ENCODE peak calls at places on chromosomes 16 and 17, in eight cellular contexts. One of them, this sample, is unnamed.

GRCh38 chr17:63150994-63151464 is 185.0 kb downstream of the TANC2 start:
- DNase-seq in neural progenitor cell: peak
- DNase-seq in fibroblast of lung: peak
- DNase-seq in A549: no peak
- DNase-seq in IMR-90: peak
- DNase-seq in DND-41: no peak
- DNase-seq in astrocyte: peak
- DNase-seq in hepatocyte: peak
- DNase-seq in this sample: no peak

GRCh38 chr17:48587276-48588073 is 2.6 kb downstream of the HOXB3 start:
- DNase-seq in neural progenitor cell: no peak
- DNase-seq in fibroblast of lung: peak
- DNase-seq in A549: no peak
- DNase-seq in IMR-90: peak
- DNase-seq in DND-41: no peak
- DNase-seq in astrocyte: no peak
- DNase-seq in hepatocyte: no peak
- DNase-seq in this sample: no peak

GRCh38 chr17:71494045-71494444 is 626.8 kb upstream of the SOX9 start:
- DNase-seq in neural progenitor cell: no peak
- DNase-seq in fibroblast of lung: no peak
- DNase-seq in A549: no peak
- DNase-seq in IMR-90: peak
- DNase-seq in DND-41: no peak
- DNase-seq in astrocyte: peak
- DNase-seq in hepatocyte: no peak
- DNase-seq in this sample: no peak

GRCh38 chr17:72121164-72122001 is 563 bp downstream of the SOX9 start:
- DNase-seq in neural progenitor cell: peak
- DNase-seq in fibroblast of lung: peak
- DNase-seq in A549: peak
- DNase-seq in IMR-90: peak
- DNase-seq in DND-41: no peak
- DNase-seq in astrocyte: peak
- DNase-seq in hepatocyte: peak
- DNase-seq in this sample: peak

GRCh38 chr17:79844869-79845600 is 5.8 kb upstream of the CBX4 start:
- DNase-seq in neural progenitor cell: peak
- DNase-seq in fibroblast of lung: no peak
- DNase-seq in A549: peak
- DNase-seq in IMR-90: no peak
- DNase-seq in DND-41: peak
- DNase-seq in astrocyte: no peak
- DNase-seq in hepatocyte: peak
- DNase-seq in this sample: peak

GRCh38 chr17:74750327-74751069 is 2.1 kb downstream of the NHERF1 start:
- DNase-seq in neural progenitor cell: no peak
- DNase-seq in fibroblast of lung: no peak
- DNase-seq in A549: no peak
- DNase-seq in IMR-90: no peak
- DNase-seq in DND-41: peak
- DNase-seq in astrocyte: no peak
- DNase-seq in hepatocyte: peak
- DNase-seq in this sample: no peak

GRCh38 chr17:79457889-79458288 is 153.0 kb downstream of the RBFOX3 start:
- DNase-seq in neural progenitor cell: no peak
- DNase-seq in fibroblast of lung: no peak
- DNase-seq in A549: no peak
- DNase-seq in IMR-90: no peak
- DNase-seq in DND-41: no peak
- DNase-seq in astrocyte: no peak
- DNase-seq in hepatocyte: no peak
- DNase-seq in this sample: no peak

GRCh38 chr16:47571711-47572110 is 110.6 kb downstream of the PHKB start:
- DNase-seq in neural progenitor cell: no peak
- DNase-seq in fibroblast of lung: no peak
- DNase-seq in A549: no peak
- DNase-seq in IMR-90: no peak
- DNase-seq in DND-41: no peak
- DNase-seq in astrocyte: no peak
- DNase-seq in hepatocyte: no peak
- DNase-seq in this sample: no peak

GRCh38 chr17:82345151-82345976 is 11.8 kb upstream of the SECTM1 start:
- DNase-seq in neural progenitor cell: no peak
- DNase-seq in fibroblast of lung: no peak
- DNase-seq in A549: no peak
- DNase-seq in IMR-90: no peak
- DNase-seq in DND-41: no peak
- DNase-seq in astrocyte: no peak
- DNase-seq in hepatocyte: no peak
- DNase-seq in this sample: no peak

GRCh38 chr16:73057369-73058210 is 9.7 kb upstream of the ZFHX3 start:
- DNase-seq in neural progenitor cell: peak
- DNase-seq in fibroblast of lung: no peak
- DNase-seq in A549: no peak
- DNase-seq in IMR-90: no peak
- DNase-seq in DND-41: peak
- DNase-seq in astrocyte: no peak
- DNase-seq in hepatocyte: peak
- DNase-seq in this sample: peak

GRCh38 chr16:88593064-88593463 is 22.9 kb downstream of the ZC3H18 start:
- DNase-seq in neural progenitor cell: no peak
- DNase-seq in fibroblast of lung: no peak
- DNase-seq in A549: no peak
- DNase-seq in IMR-90: no peak
- DNase-seq in DND-41: no peak
- DNase-seq in astrocyte: no peak
- DNase-seq in hepatocyte: no peak
- DNase-seq in this sample: no peak

GRCh38 chr16:50821586-50821985 is 79.7 kb downstream of the CYLD start:
- DNase-seq in neural progenitor cell: no peak
- DNase-seq in fibroblast of lung: no peak
- DNase-seq in A549: no peak
- DNase-seq in IMR-90: peak
- DNase-seq in DND-41: no peak
- DNase-seq in astrocyte: no peak
- DNase-seq in hepatocyte: no peak
- DNase-seq in this sample: no peak

GRCh38 chr17:27615121-27615520 is 15.9 kb upstream of the LGALS9 start:
- DNase-seq in neural progenitor cell: no peak
- DNase-seq in fibroblast of lung: no peak
- DNase-seq in A549: no peak
- DNase-seq in IMR-90: peak
- DNase-seq in DND-41: no peak
- DNase-seq in astrocyte: no peak
- DNase-seq in hepatocyte: no peak
- DNase-seq in this sample: no peak

GRCh38 chr16:58515871-58516767 is 802 bp downstream of the SETD6 start:
- DNase-seq in neural progenitor cell: peak
- DNase-seq in fibroblast of lung: no peak
- DNase-seq in A549: no peak
- DNase-seq in IMR-90: no peak
- DNase-seq in DND-41: no peak
- DNase-seq in astrocyte: no peak
- DNase-seq in hepatocyte: peak
- DNase-seq in this sample: no peak

GRCh38 chr16:17468611-17469010 is 2.1 kb downstream of the XYLT1 start:
- DNase-seq in neural progenitor cell: peak
- DNase-seq in fibroblast of lung: no peak
- DNase-seq in A549: no peak
- DNase-seq in IMR-90: no peak
- DNase-seq in DND-41: no peak
- DNase-seq in astrocyte: no peak
- DNase-seq in hepatocyte: no peak
- DNase-seq in this sample: peak

GRCh38 chr16:88527186-88527936 is 42.8 kb upstream of the ZC3H18 start:
- DNase-seq in neural progenitor cell: peak
- DNase-seq in fibroblast of lung: peak
- DNase-seq in A549: peak
- DNase-seq in IMR-90: peak
- DNase-seq in DND-41: peak
- DNase-seq in astrocyte: peak
- DNase-seq in hepatocyte: peak
- DNase-seq in this sample: peak

GRCh38 chr17:32625971-32626370 is 139.2 kb downstream of the CDK5R1 start:
- DNase-seq in neural progenitor cell: no peak
- DNase-seq in fibroblast of lung: no peak
- DNase-seq in A549: no peak
- DNase-seq in IMR-90: no peak
- DNase-seq in DND-41: no peak
- DNase-seq in astrocyte: no peak
- DNase-seq in hepatocyte: no peak
- DNase-seq in this sample: no peak

GRCh38 chr17:27906238-27906603 is 13.1 kb upstream of the LYRM9 start:
- DNase-seq in neural progenitor cell: no peak
- DNase-seq in fibroblast of lung: no peak
- DNase-seq in A549: no peak
- DNase-seq in IMR-90: no peak
- DNase-seq in DND-41: no peak
- DNase-seq in astrocyte: no peak
- DNase-seq in hepatocyte: no peak
- DNase-seq in this sample: no peak

GRCh38 chr17:72416054-72416691 is 295.4 kb downstream of the SOX9 start:
- DNase-seq in neural progenitor cell: peak
- DNase-seq in fibroblast of lung: no peak
- DNase-seq in A549: no peak
- DNase-seq in IMR-90: no peak
- DNase-seq in DND-41: no peak
- DNase-seq in astrocyte: peak
- DNase-seq in hepatocyte: no peak
- DNase-seq in this sample: no peak

DNA sequence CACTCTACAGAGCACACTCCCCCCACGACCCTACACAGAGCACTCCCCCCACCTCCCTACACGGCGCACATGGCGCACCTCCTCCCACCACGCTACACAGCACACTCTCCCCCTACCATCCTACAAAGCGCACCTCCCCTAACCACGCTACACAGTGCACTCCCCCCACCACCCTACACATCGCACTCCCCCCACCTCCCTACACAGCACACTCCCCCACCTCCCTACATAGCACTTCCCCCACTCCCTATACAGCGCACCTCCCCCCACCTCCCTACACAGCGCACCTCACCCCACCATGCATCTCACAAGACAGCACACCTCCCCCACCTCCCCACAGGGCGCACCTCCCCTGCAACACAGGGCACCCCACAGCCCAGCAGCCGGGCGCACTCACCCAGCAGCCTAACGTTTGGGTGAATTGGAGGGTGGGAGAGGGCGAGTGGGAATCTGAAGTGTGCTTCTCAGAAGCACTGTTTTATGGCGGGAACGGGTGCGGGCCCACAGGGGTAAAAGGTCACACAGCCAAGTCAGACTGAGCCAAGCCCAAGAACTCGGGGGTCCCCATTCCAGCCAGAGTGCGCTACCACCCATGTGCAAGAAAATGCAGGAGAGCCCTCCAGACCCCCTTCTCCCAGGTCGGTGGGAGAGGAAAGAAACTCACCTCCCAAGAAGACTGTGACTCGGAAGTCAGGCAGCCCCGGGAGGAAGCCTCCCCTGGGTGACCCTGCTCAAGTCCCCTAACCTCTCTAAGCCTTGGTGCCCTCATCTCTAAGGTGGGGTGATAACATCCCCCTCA is 10.1 kb downstream of the KNOP1 start:
- DNase-seq in neural progenitor cell: no peak
- DNase-seq in fibroblast of lung: no peak
- DNase-seq in A549: no peak
- DNase-seq in IMR-90: no peak
- DNase-seq in DND-41: peak
- DNase-seq in astrocyte: no peak
- DNase-seq in hepatocyte: no peak
- DNase-seq in this sample: no peak
- H3K4me2 ChIP-seq in neural progenitor cell: no peak
- H3K4me2 ChIP-seq in fibroblast of lung: no peak
- H3K4me2 ChIP-seq in A549: no peak
- H3K4me2 ChIP-seq in IMR-90: no peak
- H3K4me2 ChIP-seq in DND-41: no peak
- H3K4me2 ChIP-seq in astrocyte: no peak
- H3K4me2 ChIP-seq in hepatocyte: no peak
- H3K4me2 ChIP-seq in this sample: no peak

GRCh38 chr17:75875182-75875939 is 3.0 kb downstream of the TRIM47 start:
- DNase-seq in neural progenitor cell: no peak
- DNase-seq in fibroblast of lung: no peak
- DNase-seq in A549: no peak
- DNase-seq in IMR-90: no peak
- DNase-seq in DND-41: no peak
- DNase-seq in astrocyte: no peak
- DNase-seq in hepatocyte: no peak
- DNase-seq in this sample: no peak

GRCh38 chr17:75874323-75875181 is 3.8 kb downstream of the TRIM47 start:
- DNase-seq in neural progenitor cell: no peak
- DNase-seq in fibroblast of lung: no peak
- DNase-seq in A549: no peak
- DNase-seq in IMR-90: no peak
- DNase-seq in DND-41: no peak
- DNase-seq in astrocyte: no peak
- DNase-seq in hepatocyte: no peak
- DNase-seq in this sample: no peak

GRCh38 chr17:75876938-75877751 is 1.2 kb downstream of the TRIM47 start:
- DNase-seq in neural progenitor cell: peak
- DNase-seq in fibroblast of lung: peak
- DNase-seq in A549: peak
- DNase-seq in IMR-90: peak
- DNase-seq in DND-41: no peak
- DNase-seq in astrocyte: peak
- DNase-seq in hepatocyte: peak
- DNase-seq in this sample: peak

GRCh38 chr17:75876190-75876937 is 2.0 kb downstream of the TRIM47 start:
- DNase-seq in neural progenitor cell: peak
- DNase-seq in fibroblast of lung: no peak
- DNase-seq in A549: peak
- DNase-seq in IMR-90: no peak
- DNase-seq in DND-41: peak
- DNase-seq in astrocyte: no peak
- DNase-seq in hepatocyte: peak
- DNase-seq in this sample: peak

GRCh38 chr17:75875940-75876189 is 2.5 kb downstream of the TRIM47 start:
- DNase-seq in neural progenitor cell: no peak
- DNase-seq in fibroblast of lung: no peak
- DNase-seq in A549: no peak
- DNase-seq in IMR-90: no peak
- DNase-seq in DND-41: no peak
- DNase-seq in astrocyte: no peak
- DNase-seq in hepatocyte: no peak
- DNase-seq in this sample: no peak
- H3K27ac ChIP-seq in neural progenitor cell: no peak
- H3K27ac ChIP-seq in fibroblast of lung: no peak
- H3K27ac ChIP-seq in A549: peak
- H3K27ac ChIP-seq in IMR-90: no peak
- H3K27ac ChIP-seq in DND-41: no peak
- H3K27ac ChIP-seq in astrocyte: no peak
- H3K27ac ChIP-seq in hepatocyte: peak
- H3K27ac ChIP-seq in this sample: peak

GRCh38 chr17:66354472-66354871 is 52.1 kb downstream of the PRKCA start:
- DNase-seq in neural progenitor cell: peak
- DNase-seq in fibroblast of lung: no peak
- DNase-seq in A549: no peak
- DNase-seq in IMR-90: no peak
- DNase-seq in DND-41: no peak
- DNase-seq in astrocyte: no peak
- DNase-seq in hepatocyte: no peak
- DNase-seq in this sample: no peak
- H3K4me2 ChIP-seq in neural progenitor cell: peak
- H3K4me2 ChIP-seq in fibroblast of lung: peak
- H3K4me2 ChIP-seq in A549: peak
- H3K4me2 ChIP-seq in IMR-90: peak
- H3K4me2 ChIP-seq in DND-41: no peak
- H3K4me2 ChIP-seq in astrocyte: peak
- H3K4me2 ChIP-seq in hepatocyte: no peak
- H3K4me2 ChIP-seq in this sample: no peak

GRCh38 chr17:7843536-7844291 is 9.7 kb downstream of the KDM6B start:
- DNase-seq in neural progenitor cell: peak
- DNase-seq in fibroblast of lung: peak
- DNase-seq in A549: peak
- DNase-seq in IMR-90: peak
- DNase-seq in DND-41: peak
- DNase-seq in astrocyte: peak
- DNase-seq in hepatocyte: peak
- DNase-seq in this sample: peak
- H3K27ac ChIP-seq in neural progenitor cell: no peak
- H3K27ac ChIP-seq in fibroblast of lung: peak
- H3K27ac ChIP-seq in A549: peak
- H3K27ac ChIP-seq in IMR-90: peak
- H3K27ac ChIP-seq in DND-41: peak
- H3K27ac ChIP-seq in astrocyte: peak
- H3K27ac ChIP-seq in hepatocyte: peak
- H3K27ac ChIP-seq in this sample: peak